ENCODE peak calls at places on chromosomes 2 and 18, in eight cellular contexts. One of them, this sample, is unnamed.

GRCh38 chr2:19362652-19363473 is 4.4 kb upstream of the OSR1 start:
- DNase-seq in RWPE1: peak
- DNase-seq in uterus: peak
- DNase-seq in fibroblast of the conjunctiva: peak
- DNase-seq in activated CD8-positive, alpha-beta memory T cell treated with anti-CD3 and anti-CD28 coated beads for 48 hours: no peak
- DNase-seq in fibroblast of villous mesenchyme: peak
- DNase-seq in left lobe of liver: peak
- DNase-seq in GM12892: no peak
- DNase-seq in this sample: peak

GRCh38 chr2:239106314-239106908 is 258.5 kb downstream of the TWIST2 start:
- DNase-seq in RWPE1: peak
- DNase-seq in uterus: peak
- DNase-seq in fibroblast of the conjunctiva: peak
- DNase-seq in activated CD8-positive, alpha-beta memory T cell treated with anti-CD3 and anti-CD28 coated beads for 48 hours: no peak
- DNase-seq in fibroblast of villous mesenchyme: peak
- DNase-seq in left lobe of liver: no peak
- DNase-seq in GM12892: no peak
- DNase-seq in this sample: peak

GRCh38 chr2:126803422-126803775 is 95.3 kb upstream of the TEX51 start:
- DNase-seq in RWPE1: no peak
- DNase-seq in uterus: no peak
- DNase-seq in fibroblast of the conjunctiva: no peak
- DNase-seq in activated CD8-positive, alpha-beta memory T cell treated with anti-CD3 and anti-CD28 coated beads for 48 hours: no peak
- DNase-seq in fibroblast of villous mesenchyme: no peak
- DNase-seq in left lobe of liver: peak
- DNase-seq in GM12892: no peak
- DNase-seq in this sample: no peak

GRCh38 chr2:96315400-96316071 is 9.6 kb upstream of the ITPRIPL1 start:
- DNase-seq in RWPE1: no peak
- DNase-seq in uterus: no peak
- DNase-seq in fibroblast of the conjunctiva: peak
- DNase-seq in activated CD8-positive, alpha-beta memory T cell treated with anti-CD3 and anti-CD28 coated beads for 48 hours: no peak
- DNase-seq in fibroblast of villous mesenchyme: peak
- DNase-seq in left lobe of liver: no peak
- DNase-seq in GM12892: no peak
- DNase-seq in this sample: peak

GRCh38 chr2:12856934-12857660 is 140.4 kb downstream of the TRIB2 start:
- DNase-seq in RWPE1: peak
- DNase-seq in uterus: no peak
- DNase-seq in fibroblast of the conjunctiva: peak
- DNase-seq in activated CD8-positive, alpha-beta memory T cell treated with anti-CD3 and anti-CD28 coated beads for 48 hours: no peak
- DNase-seq in fibroblast of villous mesenchyme: peak
- DNase-seq in left lobe of liver: no peak
- DNase-seq in GM12892: no peak
- DNase-seq in this sample: peak

GRCh38 chr2:241569831-241570281 is 11.3 kb downstream of the BOK start:
- DNase-seq in RWPE1: no peak
- DNase-seq in uterus: no peak
- DNase-seq in fibroblast of the conjunctiva: no peak
- DNase-seq in activated CD8-positive, alpha-beta memory T cell treated with anti-CD3 and anti-CD28 coated beads for 48 hours: no peak
- DNase-seq in fibroblast of villous mesenchyme: no peak
- DNase-seq in left lobe of liver: no peak
- DNase-seq in GM12892: no peak
- DNase-seq in this sample: no peak

GRCh38 chr2:127661949-127662510 is 13.3 kb downstream of the LIMS2 start:
- DNase-seq in RWPE1: no peak
- DNase-seq in uterus: peak
- DNase-seq in fibroblast of the conjunctiva: no peak
- DNase-seq in activated CD8-positive, alpha-beta memory T cell treated with anti-CD3 and anti-CD28 coated beads for 48 hours: no peak
- DNase-seq in fibroblast of villous mesenchyme: peak
- DNase-seq in left lobe of liver: peak
- DNase-seq in GM12892: no peak
- DNase-seq in this sample: no peak

GRCh38 chr18:45626330-45627203 is 11.3 kb downstream of the SLC14A2 start:
- DNase-seq in RWPE1: peak
- DNase-seq in uterus: no peak
- DNase-seq in fibroblast of the conjunctiva: no peak
- DNase-seq in activated CD8-positive, alpha-beta memory T cell treated with anti-CD3 and anti-CD28 coated beads for 48 hours: no peak
- DNase-seq in fibroblast of villous mesenchyme: no peak
- DNase-seq in left lobe of liver: no peak
- DNase-seq in GM12892: no peak
- DNase-seq in this sample: peak

GRCh38 chr2:54595999-54596903 is 127.2 kb upstream of the EML6 start:
- DNase-seq in RWPE1: no peak
- DNase-seq in uterus: peak
- DNase-seq in fibroblast of the conjunctiva: no peak
- DNase-seq in activated CD8-positive, alpha-beta memory T cell treated with anti-CD3 and anti-CD28 coated beads for 48 hours: no peak
- DNase-seq in fibroblast of villous mesenchyme: no peak
- DNase-seq in left lobe of liver: peak
- DNase-seq in GM12892: no peak
- DNase-seq in this sample: no peak

GRCh38 chr2:18232731-18233438 is 327.6 kb downstream of the RDH14 start:
- DNase-seq in RWPE1: no peak
- DNase-seq in uterus: no peak
- DNase-seq in fibroblast of the conjunctiva: no peak
- DNase-seq in activated CD8-positive, alpha-beta memory T cell treated with anti-CD3 and anti-CD28 coated beads for 48 hours: no peak
- DNase-seq in fibroblast of villous mesenchyme: peak
- DNase-seq in left lobe of liver: no peak
- DNase-seq in GM12892: no peak
- DNase-seq in this sample: peak

GRCh38 chr2:181658444-181658843 is 1.5 kb upstream of the CERKL start:
- DNase-seq in RWPE1: no peak
- DNase-seq in uterus: no peak
- DNase-seq in fibroblast of the conjunctiva: no peak
- DNase-seq in activated CD8-positive, alpha-beta memory T cell treated with anti-CD3 and anti-CD28 coated beads for 48 hours: no peak
- DNase-seq in fibroblast of villous mesenchyme: no peak
- DNase-seq in left lobe of liver: no peak
- DNase-seq in GM12892: no peak
- DNase-seq in this sample: no peak

GRCh38 chr2:2547451-2547850 is 216.4 kb upstream of the MYT1L start:
- DNase-seq in RWPE1: no peak
- DNase-seq in uterus: no peak
- DNase-seq in fibroblast of the conjunctiva: no peak
- DNase-seq in activated CD8-positive, alpha-beta memory T cell treated with anti-CD3 and anti-CD28 coated beads for 48 hours: no peak
- DNase-seq in fibroblast of villous mesenchyme: no peak
- DNase-seq in left lobe of liver: no peak
- DNase-seq in GM12892: no peak
- DNase-seq in this sample: no peak

GRCh38 chr18:2979871-2980606 is 32.9 kb downstream of the LPIN2 start:
- DNase-seq in RWPE1: no peak
- DNase-seq in uterus: no peak
- DNase-seq in fibroblast of the conjunctiva: no peak
- DNase-seq in activated CD8-positive, alpha-beta memory T cell treated with anti-CD3 and anti-CD28 coated beads for 48 hours: no peak
- DNase-seq in fibroblast of villous mesenchyme: no peak
- DNase-seq in left lobe of liver: peak
- DNase-seq in GM12892: no peak
- DNase-seq in this sample: no peak

GRCh38 chr2:109208071-109208950 is 79.3 kb downstream of the SH3RF3 start:
- DNase-seq in RWPE1: no peak
- DNase-seq in uterus: no peak
- DNase-seq in fibroblast of the conjunctiva: no peak
- DNase-seq in activated CD8-positive, alpha-beta memory T cell treated with anti-CD3 and anti-CD28 coated beads for 48 hours: no peak
- DNase-seq in fibroblast of villous mesenchyme: peak
- DNase-seq in left lobe of liver: peak
- DNase-seq in GM12892: no peak
- DNase-seq in this sample: peak

This sample was measured in RPMI7951.